ENCODE peak calls at places on chromosomes 12 and 14, in eight cellular contexts. B is stimulated activated CD8-positive, alpha-beta memory T cell treated with anti-CD3 and anti-CD28 coated beads, Interleukin-4, amount 100 ng/mL, for 1 hour; K is GM12892; I is SW480; M is GM10248; R is neural progenitor cell; N is smooth muscle cell of the brain vasculature; J is activated CD4-positive, alpha-beta T cell treated with anti-CD3 and anti-CD28 coated beads, Interleukin-2, amount 50 U/mL, for 1 hour. W is an unnamed sample.

GRCh38 chr14:20409226-20409625 is 4.1 kb downstream of the TEP1 start:
- DNase-seq in B (no peak), K (no peak), I (no peak), M (no peak), R (no peak), N (no peak), J (no peak), W (no peak)

GRCh38 chr12:102740157-102741032 is 176.6 kb downstream of the PAH start:
- DNase-seq in B (no peak), K (no peak), I (peak), M (no peak), R (peak), N (no peak), J (no peak), W (peak)

GRCh38 chr14:65359503-65359902 is 53.0 kb upstream of the FUT8 start:
- DNase-seq in B (no peak), K (no peak), I (peak), M (no peak), R (no peak), N (no peak), J (no peak), W (peak)

GRCh38 chr14:104757238-104757585 is 4.3 kb downstream of the SIVA1 start:
- DNase-seq in B (no peak), K (no peak), I (no peak), M (no peak), R (no peak), N (no peak), J (no peak), W (no peak)

GRCh38 chr12:48824905-48825304 is 6.6 kb downstream of the CACNB3 start:
- DNase-seq in B (no peak), K (no peak), I (no peak), M (no peak), R (no peak), N (no peak), J (no peak), W (no peak)

GRCh38 chr12:75878382-75878720 is 153.2 kb downstream of the PHLDA1 start:
- DNase-seq in B (no peak), K (no peak), I (peak), M (no peak), R (no peak), N (no peak), J (no peak), W (peak)

GRCh38 chr14:20799955-20800544 is 2.6 kb downstream of the RNASE1 start:
- DNase-seq in B (no peak), K (no peak), I (no peak), M (no peak), R (peak), N (no peak), J (no peak), W (no peak)

GRCh38 chr12:262113-262512 is 523 bp downstream of the SLC6A13 start:
- DNase-seq in B (no peak), K (no peak), I (no peak), M (no peak), R (no peak), N (no peak), J (no peak), W (no peak)

GRCh38 chr14:72701232-72701555 is 192.7 kb downstream of the DPF3 start:
- DNase-seq in B (no peak), K (no peak), I (no peak), M (no peak), R (peak), N (no peak), J (no peak), W (no peak)

GRCh38 chr12:47032644-47033043 is 46.8 kb upstream of the PCED1B start:
- DNase-seq in B (no peak), K (no peak), I (peak), M (peak), R (peak), N (peak), J (no peak), W (peak)

GRCh38 chr12:43832506-43833168 is 3.2 kb upstream of the TMEM117 start:
- DNase-seq in B (no peak), K (no peak), I (no peak), M (no peak), R (no peak), N (no peak), J (no peak), W (no peak)

GRCh38 chr12:13156277-13156676 is 40.2 kb upstream of the EMP1 start:
- DNase-seq in B (no peak), K (no peak), I (no peak), M (no peak), R (no peak), N (no peak), J (no peak), W (no peak)

GRCh38 chr12:130104114-130104513 is 58.1 kb upstream of the FZD10 start:
- DNase-seq in B (no peak), K (no peak), I (no peak), M (no peak), R (no peak), N (no peak), J (no peak), W (no peak)

GRCh38 chr14:100116134-100116533 is 43.3 kb downstream of the DEGS2 start:
- DNase-seq in B (no peak), K (no peak), I (no peak), M (no peak), R (no peak), N (no peak), J (no peak), W (no peak)

GRCh38 chr12:89346741-89347324 is 5.5 kb downstream of the DUSP6 start:
- DNase-seq in B (no peak), K (no peak), I (peak), M (no peak), R (peak), N (no peak), J (no peak), W (peak)

GRCh38 chr14:61704554-61704953 is 9.2 kb downstream of the HIF1A start:
- DNase-seq in B (no peak), K (no peak), I (no peak), M (no peak), R (no peak), N (no peak), J (no peak), W (no peak)

GRCh38 chr12:75481774-75482173 is 1.2 kb downstream of the GLIPR1 start:
- DNase-seq in B (no peak), K (no peak), I (no peak), M (no peak), R (no peak), N (no peak), J (no peak), W (no peak)

GRCh38 chr12:120514002-120514401 is 15.0 kb downstream of the COQ5 start:
- DNase-seq in B (no peak), K (no peak), I (no peak), M (no peak), R (no peak), N (no peak), J (no peak), W (peak)

GRCh38 chr12:78446555-78446954 is 418.0 kb upstream of the SYT1 start:
- DNase-seq in B (no peak), K (no peak), I (no peak), M (no peak), R (no peak), N (no peak), J (no peak), W (no peak)

GRCh38 chr12:122790393-122791075 is 16.2 kb downstream of the CCDC62 start:
- DNase-seq in B (no peak), K (no peak), I (no peak), M (no peak), R (no peak), N (no peak), J (no peak), W (no peak)

GRCh38 chr12:53781218-53781801 is 29.5 kb upstream of the CISTR start:
- DNase-seq in B (no peak), K (no peak), I (no peak), M (no peak), R (no peak), N (no peak), J (no peak), W (no peak)

GRCh38 chr12:27672654-27673053 is 23.6 kb upstream of the REP15 start:
- DNase-seq in B (no peak), K (no peak), I (no peak), M (no peak), R (no peak), N (no peak), J (no peak), W (no peak)

GRCh38 chr12:108642269-108642870 is 8.7 kb upstream of the SELPLG start:
- DNase-seq in B (no peak), K (no peak), I (no peak), M (no peak), R (no peak), N (no peak), J (no peak), W (no peak)

GRCh38 chr14:31895206-31895605 is 181.9 kb upstream of the ARHGAP5 start:
- DNase-seq in B (no peak), K (no peak), I (peak), M (no peak), R (no peak), N (no peak), J (no peak), W (peak)

GRCh38 chr14:77565289-77566081 is 51.0 kb downstream of the SPTLC2 start:
- DNase-seq in B (no peak), K (no peak), I (no peak), M (peak), R (no peak), N (no peak), J (no peak), W (no peak)

GRCh38 chr14:93759781-93760307 is 28.4 kb downstream of the PRIMA1 start:
- DNase-seq in B (no peak), K (no peak), I (no peak), M (no peak), R (no peak), N (no peak), J (no peak), W (no peak)